ENCODE peak calls at places on chromosomes 1 and 21, in six cellular contexts. R is H9, J is OCI-LY7, F is epithelial cell of esophagus, K is neural crest cell, B is BE2C. X is an unnamed sample.

GRCh38 chr21:41369105-41369914 is 7.5 kb downstream of the MX2 start:
- DNase-seq in R (peak), J (peak), F (no peak), K (peak), B (no peak), X (peak)

GRCh38 chr1:232376632-232377493 is 253.1 kb downstream of the SIPA1L2 start:
- DNase-seq in R (no peak), J (no peak), F (peak), K (no peak), B (no peak), X (no peak)

GRCh38 chr1:96365596-96365995 is 356.0 kb upstream of the PTBP2 start:
- DNase-seq in R (no peak), J (no peak), F (no peak), K (no peak), B (no peak), X (no peak)

GRCh38 chr1:94015489-94015817 is 105.5 kb downstream of the ABCA4 start:
- DNase-seq in R (no peak), J (no peak), F (no peak), K (no peak), B (no peak), X (no peak)

GRCh38 chr1:220353229-220354012 is 81.2 kb upstream of the RAB3GAP2 start:
- DNase-seq in R (peak), J (no peak), F (no peak), K (no peak), B (no peak), X (no peak)

GRCh38 chr1:82179162-82179561 is 378.4 kb downstream of the ADGRL2 start:
- DNase-seq in R (no peak), J (no peak), F (no peak), K (no peak), B (no peak), X (no peak)

GRCh38 chr1:203408485-203409229 is 57.7 kb upstream of the FMOD start:
- DNase-seq in R (no peak), J (no peak), F (peak), K (no peak), B (no peak), X (no peak)

GRCh38 chr1:8941906-8942305 is 3.8 kb upstream of the CA6 start:
- DNase-seq in R (no peak), J (no peak), F (peak), K (no peak), B (no peak), X (no peak)

GRCh38 chr1:15455522-15455921 is 1.0 kb upstream of the CELA2A start:
- DNase-seq in R (no peak), J (no peak), F (no peak), K (no peak), B (no peak), X (no peak)

GRCh38 chr1:147273409-147274307 is 31.2 kb downstream of the CHD1L start:
- DNase-seq in R (no peak), J (peak), F (peak), K (peak), B (peak), X (peak)

GRCh38 chr21:29716753-29717152 is 223.0 kb downstream of the GRIK1 start:
- DNase-seq in R (no peak), J (no peak), F (no peak), K (no peak), B (no peak), X (no peak)

GRCh38 chr1:195047778-195048177 is 1560.5 kb downstream of the KCNT2 start:
- DNase-seq in R (no peak), J (no peak), F (no peak), K (no peak), B (no peak), X (no peak)

GRCh38 chr1:168824418-168824817 is 95.4 kb upstream of the DPT start:
- DNase-seq in R (no peak), J (no peak), F (no peak), K (no peak), B (no peak), X (no peak)

GRCh38 chr21:31279986-31280385 is 64.1 kb downstream of the TIAM1 start:
- DNase-seq in R (no peak), J (no peak), F (peak), K (no peak), B (no peak), X (no peak)

GRCh38 chr21:25297117-25297516 is 310.2 kb downstream of the MRPL39 start:
- DNase-seq in R (no peak), J (no peak), F (no peak), K (no peak), B (no peak), X (no peak)

GRCh38 chr1:2277741-2278488 is 49.8 kb downstream of the SKI start:
- DNase-seq in R (peak), J (no peak), F (peak), K (no peak), B (no peak), X (no peak)

GRCh38 chr1:201686709-201687455 is 142.1 kb upstream of the IPO9 start:
- DNase-seq in R (peak), J (no peak), F (peak), K (no peak), B (no peak), X (no peak)

GRCh38 chr1:25873120-25873519 is 2.4 kb downstream of the PAQR7 start:
- DNase-seq in R (no peak), J (no peak), F (no peak), K (no peak), B (no peak), X (no peak)

GRCh38 chr1:178417858-178418257 is 78.9 kb downstream of the CLEC20A start:
- DNase-seq in R (no peak), J (no peak), F (peak), K (no peak), B (no peak), X (no peak)

GRCh38 chr1:171585715-171586114 is 36.3 kb upstream of the MYOCOS start:
- DNase-seq in R (no peak), J (no peak), F (peak), K (no peak), B (no peak), X (no peak)

GRCh38 chr1:74343191-74343590 is 108.0 kb downstream of the TNNI3K start:
- DNase-seq in R (peak), J (no peak), F (no peak), K (no peak), B (peak), X (peak)

GRCh38 chr1:160744287-160744857 is 5.3 kb downstream of the SLAMF7 start:
- DNase-seq in R (no peak), J (no peak), F (no peak), K (no peak), B (no peak), X (no peak)

GRCh38 chr1:43239484-43239883 is 30.3 kb upstream of the TMEM125 start:
- DNase-seq in R (no peak), J (peak), F (no peak), K (no peak), B (no peak), X (no peak)

GRCh38 chr21:45510466-45510955 is 31.7 kb downstream of the SLC19A1 start:
- DNase-seq in R (no peak), J (no peak), F (no peak), K (no peak), B (peak), X (no peak)

GRCh38 chr1:113170519-113170918 is 97.5 kb downstream of the LRIG2 start:
- DNase-seq in R (no peak), J (peak), F (no peak), K (no peak), B (no peak), X (no peak)

GRCh38 chr1:113169591-113169990 is 96.6 kb downstream of the LRIG2 start:
- DNase-seq in R (no peak), J (no peak), F (no peak), K (no peak), B (no peak), X (no peak)

GRCh38 chr1:113166473-113166872 is 93.5 kb downstream of the LRIG2 start:
- DNase-seq in R (no peak), J (no peak), F (no peak), K (no peak), B (no peak), X (no peak)

GRCh38 chr1:113168946-113169345 is 95.9 kb downstream of the LRIG2 start:
- DNase-seq in R (no peak), J (no peak), F (no peak), K (no peak), B (no peak), X (no peak)
- TF ChIP-seq CTCF in R (no peak), J (no peak), F (no peak), K (no peak), B (no peak), X (no peak)

GRCh38 chr1:234188454-234188792 is 184.8 kb upstream of the COA6 start:
- DNase-seq in R (peak), J (peak), F (peak), K (peak), B (peak), X (peak)
- TF ChIP-seq CTCF in R (peak), J (peak), F (peak), K (peak), B (peak), X (no peak)

GRCh38 chr1:84077476-84078107 is 66.5 kb upstream of the PRKACB start:
- DNase-seq in R (peak), J (peak), F (peak), K (peak), B (peak), X (peak)
- TF ChIP-seq CTCF in R (no peak), J (no peak), F (no peak), K (no peak), B (no peak), X (no peak)

DNA sequence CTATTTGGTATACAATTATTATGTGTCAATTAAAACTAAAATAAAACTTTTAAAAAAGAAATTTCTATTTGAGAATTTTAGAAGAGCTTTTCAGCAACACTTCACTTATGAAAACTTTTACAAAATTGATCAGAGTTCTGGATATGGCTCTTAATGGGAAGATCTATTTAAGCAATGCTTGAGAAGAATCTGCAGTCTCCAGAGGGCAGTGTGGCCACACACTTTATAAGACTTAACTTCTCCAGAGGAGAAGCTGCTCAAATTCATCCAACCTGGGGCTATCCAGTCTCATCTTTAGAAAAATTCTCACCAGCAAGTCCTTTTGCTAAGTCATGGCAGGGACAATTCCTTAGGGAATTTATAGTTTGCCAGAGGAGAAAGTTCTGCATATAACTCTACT is 25.2 kb upstream of the AGO1 start:
- DNase-seq in R (no peak), J (peak), F (peak), K (no peak), B (no peak), X (no peak)
- TF ChIP-seq CTCF in R (peak), J (peak), F (peak), K (peak), B (peak), X (no peak)

DNA sequence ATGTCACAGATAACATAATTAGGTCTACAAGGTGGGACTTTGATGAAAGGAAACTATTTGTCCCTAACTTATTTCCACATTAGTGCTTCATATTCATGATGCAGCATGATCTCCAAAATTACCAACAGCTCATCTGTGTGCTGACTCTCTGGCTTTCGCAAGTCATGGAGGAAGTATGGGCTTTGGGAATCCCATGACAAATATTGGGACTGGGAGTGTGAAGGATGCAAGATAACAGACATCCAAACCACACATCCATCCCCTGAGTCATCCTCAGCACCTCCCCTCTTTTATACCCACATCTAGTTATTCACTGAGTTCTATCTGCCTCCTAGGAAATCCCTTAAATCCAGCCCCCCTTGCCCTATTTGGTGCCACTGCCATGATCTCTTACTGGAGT is 102.8 kb upstream of the COL24A1 start:
- DNase-seq in R (no peak), J (no peak), F (peak), K (no peak), B (no peak), X (no peak)
- TF ChIP-seq CTCF in R (no peak), J (no peak), F (no peak), K (no peak), B (no peak), X (no peak)

GRCh38 chr1:31760901-31761470 is 3.2 kb downstream of the ADGRB2 start:
- DNase-seq in R (peak), J (peak), F (peak), K (peak), B (peak), X (peak)

GRCh38 chr1:31760422-31760900 is 3.7 kb downstream of the ADGRB2 start:
- DNase-seq in R (peak), J (peak), F (no peak), K (no peak), B (no peak), X (peak)

GRCh38 chr1:31762726-31763670 is 1.1 kb downstream of the ADGRB2 start:
- DNase-seq in R (peak), J (peak), F (peak), K (peak), B (peak), X (peak)

GRCh38 chr1:31762323-31762722 is 1.8 kb downstream of the ADGRB2 start:
- DNase-seq in R (no peak), J (no peak), F (no peak), K (no peak), B (no peak), X (no peak)

GRCh38 chr1:31761883-31762282 is 2.3 kb downstream of the ADGRB2 start:
- DNase-seq in R (no peak), J (no peak), F (no peak), K (no peak), B (no peak), X (no peak)
- TF ChIP-seq CTCF in R (no peak), J (no peak), F (no peak), K (no peak), B (no peak), X (no peak)

GRCh38 chr1:116515702-116516101 is 55.1 kb downstream of the CD58 start:
- DNase-seq in R (no peak), J (no peak), F (no peak), K (no peak), B (peak), X (no peak)

GRCh38 chr1:116511459-116512019 is 59.3 kb downstream of the CD58 start:
- DNase-seq in R (no peak), J (no peak), F (no peak), K (no peak), B (no peak), X (no peak)

GRCh38 chr1:116516631-116517030 is 54.2 kb downstream of the CD58 start:
- DNase-seq in R (no peak), J (no peak), F (no peak), K (no peak), B (no peak), X (no peak)

GRCh38 chr1:116514708-116515525 is 55.9 kb downstream of the CD58 start:
- DNase-seq in R (no peak), J (no peak), F (peak), K (no peak), B (no peak), X (no peak)

DNA sequence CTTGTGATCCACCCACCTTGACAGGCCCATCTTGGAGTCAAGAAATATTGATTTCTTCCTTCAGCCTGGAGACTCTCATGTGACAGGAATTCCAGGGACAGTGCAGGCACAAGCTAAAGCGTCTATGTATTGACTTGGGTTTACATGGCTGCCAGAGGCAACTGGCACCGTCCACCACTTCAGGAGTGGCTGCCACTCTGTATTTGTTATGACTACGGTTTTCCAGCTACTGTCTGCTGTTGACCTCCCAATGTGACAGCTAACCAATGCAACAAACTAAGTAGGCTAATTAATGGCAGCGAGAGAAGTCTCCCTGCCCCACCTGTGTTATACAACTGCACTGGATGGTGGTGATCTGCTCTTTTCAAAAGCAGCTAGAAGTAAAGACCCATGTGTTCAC is 56.9 kb downstream of the CD58 start:
- DNase-seq in R (no peak), J (no peak), F (no peak), K (no peak), B (no peak), X (no peak)
- TF ChIP-seq CTCF in R (no peak), J (no peak), F (no peak), K (no peak), B (no peak), X (no peak)